ENCODE peak calls at places on chromosomes 4 and X, in six cellular contexts. A is heart right ventricle, B is cardiac muscle cell, J is endothelial cell, O is fibroblast of lung, H is brain microvascular endothelial cell. F is an unnamed sample.
A peak's percentile ranks its signal among the peaks of the same experiment; 100 is the strongest.

GRCh38 chrX:1391370-1391706 is 575 bp downstream of the SLC25A6 start:
- DNase-seq in O (no peak), B (no peak), H (no peak), J (peak; percentile 97), A (no peak), F (peak; percentile 96)

GRCh38 chr4:181745933-181746627 is 497.1 kb upstream of the TENM3 start:
- DNase-seq in B (no peak), O (peak; percentile 42), J (no peak), A (no peak), H (no peak), F (no peak)

GRCh38 chr4:135838889-135839288 is 1637.3 kb upstream of the PABPC4L start:
- DNase-seq in A (no peak), O (peak; percentile 57), H (peak; percentile 98), J (no peak), B (no peak), F (no peak)

GRCh38 chrX:13923845-13924244 is 105.8 kb downstream of the GEMIN8 start:
- DNase-seq in O (no peak), B (no peak), H (no peak), J (no peak), A (no peak), F (no peak)

GRCh38 chrX:153448556-153449280 is 2.9 kb upstream of the TREX2 start:
- DNase-seq in A (no peak), J (no peak), O (no peak), H (no peak), B (no peak), F (no peak)

GRCh38 chr4:119040711-119041185 is 94.9 kb upstream of the MYOZ2 start:
- DNase-seq in H (peak; percentile 80), J (no peak), B (peak; percentile 82), A (no peak), O (peak; percentile 94), F (no peak)

GRCh38 chr4:154781126-154781982 is at the start of gene RBM46:
- DNase-seq in H (no peak), J (no peak), B (peak; percentile 11), O (no peak), A (no peak), F (peak; percentile 9)

GRCh38 chrX:31603411-31604120 is 531.7 kb upstream of the FTHL17 start:
- DNase-seq in J (no peak), B (peak; percentile 29), H (peak; percentile 32), A (no peak), O (peak; percentile 59), F (no peak)

GRCh38 chr4:98452091-98452490 is 190.9 kb downstream of the RAP1GDS1 start:
- DNase-seq in B (no peak), J (no peak), H (no peak), O (peak; percentile 62), A (no peak), F (no peak)

GRCh38 chrX:22081475-22082092 is 49.5 kb downstream of the PHEX start:
- DNase-seq in J (peak; percentile 56), B (peak; percentile 67), H (peak; percentile 40), A (peak; percentile 36), O (peak; percentile 39), F (no peak)

GRCh38 chrX:13662537-13662841 is 9.5 kb downstream of the TCEANC start:
- DNase-seq in A (no peak), B (peak; percentile 81), H (no peak), O (peak; percentile 35), J (no peak), F (no peak)

GRCh38 chr4:183321079-183321478 is 1.0 kb upstream of the CLDN22 start:
- DNase-seq in J (no peak), O (no peak), A (no peak), H (no peak), B (no peak), F (peak; percentile 15)

GRCh38 chrX:63050225-63050624 is 300.9 kb downstream of the SPIN4 start:
- DNase-seq in J (no peak), O (no peak), H (no peak), A (no peak), B (no peak), F (peak; percentile 3)

GRCh38 chr4:80070880-80071620 is 2.0 kb downstream of the ANTXR2 start:
- DNase-seq in A (no peak), H (no peak), J (no peak), O (peak; percentile 41), B (peak; percentile 26), F (no peak)

GRCh38 chrX:51569561-51569960 is 49.2 kb downstream of the CENPVL3 start:
- DNase-seq in B (no peak), J (no peak), O (no peak), A (no peak), H (no peak), F (no peak)

GRCh38 chrX:125404667-125405160 is 85.0 kb downstream of the TEX13C start:
- DNase-seq in J (no peak), B (no peak), H (no peak), A (no peak), O (no peak), F (no peak)

GRCh38 chr4:76738081-76738931 is 159.6 kb downstream of the SOWAHB start:
- DNase-seq in B (peak; percentile 83), H (no peak), O (peak; percentile 97), A (peak; percentile 31), J (no peak), F (peak; percentile 41)

GRCh38 chr4:82753725-82754410 is 44.7 kb downstream of the SCD5 start:
- DNase-seq in O (no peak), A (peak; percentile 23), J (no peak), B (no peak), H (no peak), F (no peak)

GRCh38 chr4:93829531-93830089 is 1.1 kb downstream of the ATOH1 start:
- DNase-seq in A (no peak), H (no peak), B (no peak), J (peak; percentile 13), O (no peak), F (peak; percentile 37)

GRCh38 chr4:177229331-177229730 is 80.3 kb upstream of the NEIL3 start:
- DNase-seq in H (no peak), J (no peak), A (no peak), B (peak; percentile 25), O (no peak), F (no peak)

GRCh38 chr4:57095245-57095644 is 14.9 kb downstream of the IGFBP7 start:
- DNase-seq in B (no peak), O (no peak), J (no peak), H (no peak), A (no peak), F (no peak)

GRCh38 chrX:130851569-130851968 is 51.4 kb downstream of the ENOX2 start:
- DNase-seq in B (no peak), A (no peak), J (no peak), O (peak; percentile 14), H (no peak), F (no peak)

GRCh38 chrX:133297284-133297683 is 79.1 kb upstream of the TFDP3 start:
- DNase-seq in B (peak; percentile 41), A (no peak), J (no peak), H (peak; percentile 59), O (peak; percentile 90), F (no peak)

DNA sequence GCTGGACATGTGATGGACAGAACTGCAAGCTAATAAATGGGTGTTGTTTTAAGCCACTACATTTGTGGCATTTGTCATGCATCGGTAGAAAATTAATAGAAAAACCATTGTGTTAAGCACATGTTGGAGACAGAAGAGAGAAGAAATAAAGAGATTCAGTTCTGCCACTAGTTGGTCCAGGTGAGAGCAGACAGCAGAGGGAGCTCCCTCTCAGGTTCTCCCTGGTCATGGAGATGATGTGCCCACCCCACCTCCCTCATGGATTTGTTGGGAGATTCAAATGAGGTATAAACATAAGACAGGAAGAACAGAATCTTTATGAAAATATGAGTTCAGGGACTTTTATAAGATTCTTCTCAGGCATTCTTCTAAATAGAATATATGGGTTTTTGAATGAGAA is 36.8 kb upstream of the OCIAD2 start:
- DNase-seq in J (no peak), A (no peak), O (no peak), B (no peak), H (no peak), F (no peak)
- TF ChIP-seq CTCF in J (no peak), A (no peak), O (no peak), B (no peak), H (peak; percentile 56), F (no peak)

GRCh38 chr4:7714738-7715137 is 224.9 kb downstream of the AFAP1 start:
- DNase-seq in J (no peak), B (no peak), H (no peak), A (no peak), O (no peak), F (no peak)

GRCh38 chr4:7714176-7714575 is 225.5 kb downstream of the AFAP1 start:
- DNase-seq in H (no peak), O (no peak), A (no peak), B (no peak), J (no peak), F (no peak)

GRCh38 chr4:7713757-7714156 is 225.9 kb downstream of the AFAP1 start:
- DNase-seq in A (no peak), B (no peak), H (no peak), J (no peak), O (no peak), F (no peak)

GRCh38 chr4:7716322-7716721 is 223.3 kb downstream of the AFAP1 start:
- DNase-seq in J (no peak), H (no peak), A (no peak), O (no peak), B (no peak), F (no peak)

GRCh38 chr4:7715251-7716014 is 224.2 kb downstream of the AFAP1 start:
- DNase-seq in B (no peak), H (no peak), A (no peak), O (no peak), J (no peak), F (no peak)
- TF ChIP-seq CTCF in B (no peak), H (no peak), A (no peak), O (no peak), J (no peak), F (no peak)

DNA sequence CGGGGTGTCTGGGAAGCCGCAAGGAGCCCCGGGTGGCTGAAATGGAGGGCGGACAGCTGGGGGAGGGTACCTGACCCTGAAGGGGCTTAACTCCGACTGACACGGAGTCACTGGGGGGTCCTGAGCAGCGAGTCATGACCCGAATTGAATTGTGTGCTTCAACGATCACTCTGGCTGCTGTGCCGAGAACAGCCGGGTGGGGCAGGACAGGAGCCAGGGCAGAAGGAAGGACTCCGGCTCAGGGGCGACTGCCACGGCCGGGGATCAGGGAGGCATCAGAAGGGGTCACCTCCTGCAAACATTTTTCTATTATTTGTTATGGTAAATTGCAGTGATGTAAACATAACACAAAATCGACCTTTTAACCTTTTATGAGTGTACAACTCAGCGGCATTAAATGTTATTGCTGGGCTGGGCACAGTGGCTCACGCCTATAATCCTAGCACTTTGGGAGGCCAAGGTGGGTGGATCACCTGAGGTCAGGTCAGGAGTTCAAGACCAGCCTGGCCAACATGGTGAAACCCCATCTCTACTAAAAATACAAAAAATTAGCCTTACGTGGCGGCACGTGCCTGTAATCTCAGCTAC is 21.6 kb downstream of the ZFYVE28 start:
- DNase-seq in J (no peak), O (no peak), A (no peak), H (no peak), B (no peak), F (no peak)
- TF ChIP-seq CTCF in J (no peak), O (no peak), A (no peak), H (peak; percentile 25), B (no peak), F (no peak)

DNA sequence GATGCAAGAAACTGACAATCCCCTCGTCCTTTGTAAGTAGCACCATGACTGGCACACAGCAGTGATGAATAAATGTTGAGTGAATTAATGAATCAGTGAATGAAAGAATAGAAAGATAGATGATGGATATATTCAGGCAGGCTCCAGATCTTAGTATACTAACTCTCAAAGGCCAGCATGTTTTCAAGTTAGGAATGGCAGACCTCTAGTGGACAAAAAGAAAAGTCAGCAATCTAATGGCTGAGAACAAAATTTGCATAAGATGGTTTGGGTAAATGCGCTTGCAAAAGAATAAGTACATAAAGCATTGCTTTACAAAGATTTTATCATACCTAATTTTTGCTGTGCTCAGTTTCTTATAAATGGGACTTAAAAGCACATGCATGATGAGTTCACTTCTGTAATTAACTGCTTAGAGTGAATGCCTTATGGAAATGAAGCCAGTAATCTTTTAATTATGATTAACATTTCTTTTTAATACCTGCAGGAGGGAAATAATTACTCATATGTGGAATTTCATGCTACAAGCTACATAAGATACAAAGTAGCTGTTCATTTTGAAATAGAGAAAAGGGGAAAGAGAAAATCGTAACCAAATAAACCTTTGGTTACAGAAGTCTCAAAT is 126.9 kb upstream of the GPRIN3 start:
- DNase-seq in O (peak; percentile 30), H (peak; percentile 25), A (no peak), B (peak; percentile 65), J (no peak), F (peak; percentile 37)
- TF ChIP-seq CTCF in O (peak; percentile 85), H (peak; percentile 76), A (peak; percentile 77), B (peak; percentile 82), J (peak; percentile 81), F (peak; percentile 36)